ENCODE peak calls at places on chromosome 20, in four cellular contexts. C is lower leg skin, H is HFF-Myc, L is OCI-LY7. Q is an unnamed sample.
A peak's percentile ranks its signal among the peaks of the same experiment; 100 is the strongest.

GRCh38 chr20:12012241-12013222 is 94.8 kb downstream of the BTBD3 start:
- DNase-seq in C (peak; percentile 14), H (peak; percentile 22), L (peak; percentile 47), Q (no peak)

GRCh38 chr20:46021361-46022359 is 7.4 kb upstream of the SLC12A5 start:
- DNase-seq in C (no peak), H (no peak), L (peak; percentile 92), Q (no peak)

GRCh38 chr20:50320910-50321796 is 130.5 kb downstream of the CEBPB start:
- DNase-seq in C (peak; percentile 87), H (no peak), L (no peak), Q (peak; percentile 62)

GRCh38 chr20:42204261-42204660 is 586.1 kb upstream of the CHD6 start:
- DNase-seq in C (no peak), H (no peak), L (no peak), Q (no peak)

GRCh38 chr20:675453-676314 is at the start of gene SCRT2:
- DNase-seq in C (no peak), H (no peak), L (no peak), Q (no peak)

GRCh38 chr20:18316166-18316565 is 27.8 kb downstream of the ZNF133 start:
- DNase-seq in C (no peak), H (no peak), L (no peak), Q (no peak)

GRCh38 chr20:63627129-63627699 is 313 bp upstream of the GMEB2 start:
- DNase-seq in C (peak; percentile 92), H (peak; percentile 59), L (peak; percentile 97), Q (peak; percentile 34)

GRCh38 chr20:21719592-21720214 is 14.2 kb downstream of the PAX1 start:
- DNase-seq in C (peak; percentile 70), H (peak; percentile 22), L (peak; percentile 60), Q (peak; percentile 2)

GRCh38 chr20:63280929-63281545 is 8.4 kb downstream of the ARFGAP1 start:
- DNase-seq in C (no peak), H (no peak), L (no peak), Q (no peak)

GRCh38 chr20:16104783-16105182 is 468.5 kb downstream of the KIF16B start:
- DNase-seq in C (no peak), H (no peak), L (peak; percentile 37), Q (no peak)

GRCh38 chr20:6767166-6767535 is 335 bp upstream of the BMP2 start:
- DNase-seq in C (no peak), H (no peak), L (no peak), Q (no peak)

GRCh38 chr20:63087872-63088680 is 81.3 kb upstream of the BHLHE23 start:
- DNase-seq in C (no peak), H (no peak), L (no peak), Q (no peak)

GRCh38 chr20:13277663-13278295 is 56.7 kb downstream of the ISM1 start:
- DNase-seq in C (peak; percentile 73), H (no peak), L (no peak), Q (no peak)

DNA sequence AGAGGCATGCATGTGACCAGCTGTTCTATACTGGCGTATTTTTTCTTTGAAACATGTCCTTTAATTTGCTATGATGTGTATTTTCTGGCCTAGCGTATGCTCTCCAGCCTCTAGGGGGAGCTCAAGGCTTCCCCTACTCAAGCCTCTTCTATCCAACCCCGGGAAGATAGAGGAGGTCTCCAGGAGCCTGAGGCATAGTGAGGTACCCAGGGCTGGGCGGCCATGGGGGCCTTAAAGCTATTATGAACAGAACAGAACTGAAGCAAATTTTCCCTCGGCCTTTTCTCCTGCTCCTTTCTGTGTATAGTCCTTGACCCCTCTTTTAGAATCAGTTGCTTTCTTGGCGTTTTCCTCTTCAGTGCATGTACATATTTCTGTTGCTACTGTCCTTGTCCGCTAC is 528.9 kb downstream of the MAFB start:
- DNase-seq in C (peak; percentile 42), H (peak; percentile 15), L (peak; percentile 58), Q (no peak)
- H3K4me3 ChIP-seq in C (no peak overlapping the region), H (no peak overlapping the region), L (no peak overlapping the region), Q (no peak overlapping the region)

GRCh38 chr20:61965606-61966491 is 99.8 kb downstream of the TAF4 start:
- DNase-seq in C (no peak), H (no peak), L (no peak), Q (no peak)
- TF ChIP-seq CTCF in C (no peak), H (peak; percentile 12), L (peak; percentile 45), Q (no peak)

DNA sequence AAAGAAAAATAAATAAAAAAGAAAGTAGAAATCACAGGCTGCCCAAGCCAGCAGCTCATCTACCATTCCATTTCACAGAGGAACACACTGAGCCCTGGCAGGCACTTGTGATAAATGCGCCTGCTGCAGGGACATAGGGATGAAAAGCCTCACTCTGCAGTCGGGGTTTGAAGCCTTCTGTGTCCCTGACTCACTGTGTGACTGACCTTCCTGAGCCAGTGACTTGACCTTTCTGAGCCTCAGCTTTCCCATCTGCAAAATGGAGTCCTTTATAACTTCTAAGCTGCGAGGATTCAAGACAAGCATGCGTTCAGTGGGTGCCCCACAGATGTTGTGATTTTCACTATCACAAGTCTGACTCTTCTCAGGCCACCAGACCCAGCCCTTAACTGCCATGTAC is 5.5 kb downstream of the TGM2 start:
- DNase-seq in C (no peak), H (no peak), L (no peak), Q (no peak)
- H3K4me3 ChIP-seq in C (no peak overlapping the region), H (no peak overlapping the region), L (no peak overlapping the region), Q (no peak overlapping the region)

GRCh38 chr20:32155017-32155965 is 45.8 kb downstream of the TM9SF4 start:
- DNase-seq in C (peak; percentile 84), H (peak; percentile 38), L (peak; percentile 57), Q (peak; percentile 19)
- TF ChIP-seq CTCF in C (no peak), H (peak; percentile 22), L (peak; percentile 72), Q (peak; percentile 24)

Q was measured in AG04449.